ENCODE peak calls at places on chromosomes 12 and 14, in five cellular contexts. G is HEK293T, X is dermis microvascular lymphatic vessel endothelial cell, C is adrenal gland, L is NCI-H1436 treated with DMSO at 0.1 percent for 48 hours. T is an unnamed sample.

GRCh38 chr14:24283796-24284460 is 12.5 kb upstream of the RABGGTA start:
- DNase-seq in G (no peak), X (no peak), C (no peak), L (no peak), T (no peak)

GRCh38 chr12:42583017-42583416 is 6.5 kb downstream of the PRICKLE1 start:
- DNase-seq in X (no peak), G (no peak), C (no peak), L (no peak), T (no peak)

GRCh38 chr12:85866929-85867776 is 6.9 kb upstream of the NTS start:
- DNase-seq in L (peak; percentile 18), G (peak; percentile 48), C (peak; percentile 23), X (peak; percentile 69), T (peak; percentile 15)

GRCh38 chr12:5432011-5432400 is at the start of gene NTF3:
- DNase-seq in L (no peak), C (no peak), X (peak; percentile 30), G (peak; percentile 37), T (peak; percentile 71)

GRCh38 chr12:54032220-54032619 is 630 bp upstream of the HOXC5 start:
- DNase-seq in L (no peak), C (no peak), G (no peak), X (no peak), T (no peak)

GRCh38 chr14:61438497-61438859 is 117.1 kb downstream of the PRKCH start:
- DNase-seq in G (no peak), L (no peak), C (no peak), X (peak; percentile 54), T (no peak)

GRCh38 chr12:19799886-19800602 is 360.8 kb downstream of the AEBP2 start:
- DNase-seq in X (peak; percentile 52), G (no peak), C (peak; percentile 20), L (no peak), T (no peak)

GRCh38 chr14:103286460-103286859 is 47.6 kb upstream of the EIF5 start:
- DNase-seq in G (no peak), C (no peak), X (no peak), L (no peak), T (no peak)

GRCh38 chr12:115810166-115810565 is 467.3 kb downstream of the MED13L start:
- DNase-seq in L (no peak), G (no peak), C (no peak), X (no peak), T (no peak)

GRCh38 chr14:105092124-105092911 is 27.1 kb upstream of the GPR132 start:
- DNase-seq in X (no peak), G (no peak), L (no peak), C (no peak), T (no peak)

GRCh38 chr14:52701223-52701622 is 5.8 kb upstream of the PSMC6 start:
- DNase-seq in L (no peak), G (no peak), C (no peak), X (peak; percentile 34), T (no peak)

T was measured in HuH-7.5.